ENCODE peak calls at places on chromosomes 11 and 22, in nine cellular contexts. K, D, W, J, O, N, V, B and S are unnamed samples.

GRCh38 chr11:31812392-31813241 is 1.5 kb upstream of the PAX6 start:
- DNase-seq in K (no peak), D (no peak), W (no peak), J (peak), O (no peak), N (no peak), V (no peak), B (no peak), S (no peak)

GRCh38 chr11:77136074-77136473 is 8.0 kb downstream of the MYO7A start:
- DNase-seq in K (peak), D (no peak), W (no peak), J (no peak), O (no peak), N (no peak), V (peak), B (no peak), S (peak)

GRCh38 chr22:20087319-20088262 is 7.5 kb downstream of the DGCR8 start:
- DNase-seq in K (no peak), D (no peak), W (peak), J (no peak), O (no peak), N (no peak), V (no peak), B (no peak), S (no peak)

GRCh38 chr22:48984639-48985038 is 843.0 kb downstream of the BRD1 start:
- DNase-seq in K (no peak), D (no peak), W (peak), J (no peak), O (no peak), N (no peak), V (no peak), B (no peak), S (no peak)

GRCh38 chr11:73260127-73260457 is 12.0 kb upstream of the P2RY6 start:
- DNase-seq in K (no peak), D (no peak), W (peak), J (no peak), O (no peak), N (no peak), V (no peak), B (no peak), S (no peak)

GRCh38 chr11:110059706-110060430 is 33.3 kb upstream of the ZC3H12C start:
- DNase-seq in K (peak), D (no peak), W (no peak), J (no peak), O (peak), N (no peak), V (peak), B (no peak), S (no peak)

GRCh38 chr11:76161261-76161961 is 44.9 kb downstream of the WNT11 start:
- DNase-seq in K (peak), D (no peak), W (no peak), J (no peak), O (peak), N (no peak), V (peak), B (no peak), S (no peak)

GRCh38 chr11:16750417-16750816 is 12.0 kb downstream of the C11orf58 start:
- DNase-seq in K (no peak), D (no peak), W (no peak), J (no peak), O (no peak), N (no peak), V (no peak), B (no peak), S (no peak)

GRCh38 chr11:68146704-68147474 is 25.7 kb upstream of the CHKA start:
- DNase-seq in K (peak), D (no peak), W (no peak), J (no peak), O (peak), N (peak), V (peak), B (peak), S (peak)

GRCh38 chr11:60841797-60842687 is at the start of gene CCDC86:
- DNase-seq in K (peak), D (peak), W (peak), J (peak), O (peak), N (peak), V (peak), B (peak), S (peak)

GRCh38 chr22:45112136-45112879 is 51.4 kb upstream of the NUP50 start:
- DNase-seq in K (peak), D (no peak), W (no peak), J (no peak), O (peak), N (no peak), V (peak), B (no peak), S (peak)

GRCh38 chr11:110928373-110928772 is 216.1 kb upstream of the ARHGAP20 start:
- DNase-seq in K (no peak), D (no peak), W (no peak), J (no peak), O (no peak), N (no peak), V (no peak), B (no peak), S (no peak)

GRCh38 chr22:20551805-20552449 is 44.5 kb downstream of the MED15 start:
- DNase-seq in K (peak), D (peak), W (peak), J (no peak), O (peak), N (no peak), V (peak), B (no peak), S (no peak)

GRCh38 chr22:49587421-49587820 is 240.3 kb downstream of the BRD1 start:
- DNase-seq in K (no peak), D (no peak), W (peak), J (no peak), O (no peak), N (peak), V (no peak), B (no peak), S (no peak)

GRCh38 chr11:37788141-37788877 is 1190.3 kb upstream of the RAG2 start:
- DNase-seq in K (peak), D (no peak), W (no peak), J (no peak), O (peak), N (no peak), V (peak), B (no peak), S (peak)

GRCh38 chr11:113896156-113896879 is 8.3 kb upstream of the HTR3B start:
- DNase-seq in K (peak), D (peak), W (no peak), J (peak), O (peak), N (peak), V (peak), B (peak), S (peak)

GRCh38 chr11:107752508-107752907 is 40.7 kb upstream of the SLN start:
- DNase-seq in K (no peak), D (no peak), W (no peak), J (no peak), O (no peak), N (no peak), V (no peak), B (no peak), S (no peak)

GRCh38 chr22:19818264-19819208 is 36.1 kb downstream of the GNB1L start:
- DNase-seq in K (no peak), D (no peak), W (peak), J (no peak), O (no peak), N (no peak), V (no peak), B (peak), S (no peak)

GRCh38 chr11:77547863-77548551 is 41.7 kb upstream of the AQP11 start:
- DNase-seq in K (peak), D (peak), W (no peak), J (peak), O (peak), N (peak), V (peak), B (peak), S (peak)

GRCh38 chr22:24466831-24467249 is 28.3 kb upstream of the UPB1 start:
- DNase-seq in K (peak), D (peak), W (no peak), J (no peak), O (peak), N (no peak), V (peak), B (peak), S (peak)

GRCh38 chr22:29126670-29127069 is 53.8 kb downstream of the KREMEN1 start:
- DNase-seq in K (no peak), D (no peak), W (no peak), J (no peak), O (no peak), N (no peak), V (no peak), B (no peak), S (no peak)

GRCh38 chr11:66877585-66877984 is 20.7 kb downstream of the LRFN4 start:
- DNase-seq in K (peak), D (no peak), W (no peak), J (no peak), O (peak), N (no peak), V (peak), B (no peak), S (no peak)

GRCh38 chr11:17864478-17864941 is 129.9 kb downstream of the KCNC1 start:
- DNase-seq in K (peak), D (no peak), W (no peak), J (peak), O (no peak), N (peak), V (no peak), B (no peak), S (peak)

GRCh38 chr11:87324817-87325489 is 287.2 kb downstream of the TMEM135 start:
- DNase-seq in K (peak), D (no peak), W (no peak), J (no peak), O (no peak), N (no peak), V (no peak), B (no peak), S (no peak)

GRCh38 chr11:18203723-18204122 is 31.1 kb downstream of the MRGPRX4 start:
- DNase-seq in K (peak), D (no peak), W (no peak), J (peak), O (no peak), N (no peak), V (peak), B (no peak), S (peak)

GRCh38 chr11:93537767-93538261 is 5.4 kb downstream of the SMCO4 start:
- DNase-seq in K (peak), D (no peak), W (peak), J (no peak), O (peak), N (no peak), V (peak), B (no peak), S (peak)

GRCh38 chr22:24685804-24686203 is 82.8 kb downstream of the GGT1 start:
- DNase-seq in K (peak), D (no peak), W (no peak), J (peak), O (no peak), N (no peak), V (peak), B (peak), S (no peak)

GRCh38 chr22:39931271-39931670 is 28.9 kb upstream of the TMA7B start:
- DNase-seq in K (no peak), D (no peak), W (no peak), J (no peak), O (no peak), N (no peak), V (no peak), B (no peak), S (no peak)

GRCh38 chr11:134689886-134690285 is 277.8 kb upstream of the B3GAT1 start:
- DNase-seq in K (no peak), D (no peak), W (no peak), J (no peak), O (no peak), N (no peak), V (no peak), B (no peak), S (no peak)

GRCh38 chr22:43187171-43188099 is 501 bp upstream of the TTLL12 start:
- DNase-seq in K (peak), D (peak), W (peak), J (peak), O (peak), N (peak), V (peak), B (peak), S (peak)

GRCh38 chr11:77644887-77645286 is 7.3 kb upstream of the CLNS1A start:
- DNase-seq in K (no peak), D (no peak), W (no peak), J (no peak), O (no peak), N (no peak), V (no peak), B (no peak), S (no peak)

GRCh38 chr11:61972796-61973602 is 5.6 kb upstream of the FTH1 start:
- DNase-seq in K (no peak), D (peak), W (peak), J (no peak), O (no peak), N (no peak), V (no peak), B (no peak), S (peak)

GRCh38 chr11:123694551-123694950 is 40.1 kb upstream of the SCN3B start:
- DNase-seq in K (no peak), D (no peak), W (no peak), J (no peak), O (peak), N (no peak), V (no peak), B (no peak), S (no peak)

GRCh38 chr22:49951986-49952896 is 8.3 kb upstream of the PIM3 start:
- DNase-seq in K (peak), D (no peak), W (no peak), J (no peak), O (peak), N (no peak), V (peak), B (no peak), S (no peak)

GRCh38 chr22:50730941-50731661 is 6.9 kb upstream of the ACR start:
- DNase-seq in K (no peak), D (peak), W (peak), J (peak), O (peak), N (no peak), V (peak), B (peak), S (no peak)

GRCh38 chr11:39221739-39222138 is 2237.7 kb downstream of the LRRC4C start:
- DNase-seq in K (no peak), D (no peak), W (no peak), J (no peak), O (no peak), N (no peak), V (no peak), B (no peak), S (no peak)

GRCh38 chr11:44314733-44315132 is 4.8 kb upstream of the ALX4 start:
- DNase-seq in K (no peak), D (no peak), W (no peak), J (no peak), O (no peak), N (no peak), V (no peak), B (no peak), S (no peak)

GRCh38 chr11:44316388-44317240 is 6.7 kb upstream of the ALX4 start:
- DNase-seq in K (no peak), D (no peak), W (peak), J (peak), O (no peak), N (no peak), V (no peak), B (no peak), S (no peak)

GRCh38 chr11:44313701-44314489 is 4.0 kb upstream of the ALX4 start:
- DNase-seq in K (no peak), D (no peak), W (peak), J (no peak), O (peak), N (no peak), V (peak), B (no peak), S (peak)

GRCh38 chr11:44318369-44318768 is 8.4 kb upstream of the ALX4 start:
- DNase-seq in K (no peak), D (no peak), W (no peak), J (no peak), O (no peak), N (no peak), V (no peak), B (no peak), S (no peak)

GRCh38 chr11:44315947-44316387 is 6.0 kb upstream of the ALX4 start:
- DNase-seq in K (no peak), D (no peak), W (peak), J (no peak), O (peak), N (no peak), V (peak), B (no peak), S (no peak)
- TF ChIP-seq CTCF in K (no peak), D (no peak), W (no peak), J (no peak), O (peak), N (no peak), V (peak), B (no peak), S (no peak)

GRCh38 chr11:5548440-5548839 is at the start of gene OR52H1:
- DNase-seq in K (no peak), D (no peak), W (no peak), J (no peak), O (no peak), N (no peak), V (no peak), B (no peak), S (no peak)
- TF ChIP-seq CTCF in K (no peak), D (no peak), W (no peak), J (no peak), O (no peak), N (no peak), V (no peak), B (no peak), S (no peak)

GRCh38 chr11:779120-779954 is 2.0 kb upstream of the GATD1 start:
- DNase-seq in K (no peak), D (no peak), W (peak), J (peak), O (no peak), N (peak), V (no peak), B (no peak), S (no peak)
- TF ChIP-seq CTCF in K (no peak), D (no peak), W (no peak), J (no peak), O (no peak), N (no peak), V (no peak), B (no peak), S (no peak)

DNA sequence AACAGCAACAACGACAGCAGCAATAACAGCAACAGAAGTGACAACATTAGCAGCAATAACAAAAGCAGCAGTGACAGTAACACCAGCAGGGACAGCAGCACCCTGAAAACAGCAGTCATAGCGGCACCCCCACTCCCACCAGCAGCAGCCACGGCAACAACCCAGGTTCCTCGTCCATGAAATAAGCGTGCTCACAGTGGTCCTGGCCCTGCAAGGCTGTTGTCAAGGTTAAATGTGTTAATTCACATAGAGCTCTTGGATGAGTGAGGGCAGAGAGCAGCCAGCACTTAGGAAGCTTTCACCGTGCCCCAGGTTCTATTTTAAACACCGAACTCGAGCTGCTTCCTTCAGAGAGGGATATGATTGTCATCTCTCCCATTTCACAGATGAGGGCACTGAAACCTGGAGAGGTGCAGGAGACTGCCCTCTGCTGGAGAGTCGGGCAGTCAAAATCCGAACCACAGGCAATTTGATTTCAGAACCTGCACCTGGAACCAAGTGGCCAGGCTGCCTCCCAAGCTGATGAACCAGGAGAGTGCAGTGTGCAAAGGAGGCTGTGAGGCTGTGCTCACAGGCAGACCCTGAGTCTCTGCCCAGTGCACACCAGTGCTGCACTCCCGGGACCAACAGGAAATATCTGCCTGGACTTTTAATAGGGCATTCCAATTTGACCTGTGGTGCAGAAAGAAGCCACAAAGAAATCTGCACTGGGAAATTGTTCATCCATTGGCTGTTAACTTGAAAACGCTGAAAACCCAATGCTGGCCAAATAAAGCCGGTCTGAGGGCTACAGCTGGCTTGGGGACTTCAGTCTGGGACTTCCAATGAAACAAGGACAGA is 22.9 kb upstream of the FGF3 start:
- DNase-seq in K (peak), D (no peak), W (no peak), J (peak), O (no peak), N (no peak), V (peak), B (no peak), S (peak)
- TF ChIP-seq CTCF in K (peak), D (no peak), W (peak), J (peak), O (peak), N (peak), V (peak), B (no peak), S (peak)

GRCh38 chr11:64850979-64851567 is 6.6 kb upstream of the CDC42BPG start:
- DNase-seq in K (no peak), D (no peak), W (no peak), J (peak), O (no peak), N (peak), V (no peak), B (no peak), S (no peak)

GRCh38 chr11:64848214-64848778 is 3.8 kb upstream of the CDC42BPG start:
- DNase-seq in K (no peak), D (no peak), W (no peak), J (no peak), O (no peak), N (no peak), V (no peak), B (no peak), S (no peak)

GRCh38 chr11:64849600-64850356 is 5.3 kb upstream of the CDC42BPG start:
- DNase-seq in K (no peak), D (no peak), W (no peak), J (no peak), O (peak), N (no peak), V (peak), B (no peak), S (no peak)

GRCh38 chr11:64846998-64847666 is 2.7 kb upstream of the CDC42BPG start:
- DNase-seq in K (peak), D (peak), W (peak), J (peak), O (peak), N (peak), V (peak), B (peak), S (peak)

GRCh38 chr11:64848779-64849599 is 4.5 kb upstream of the CDC42BPG start:
- DNase-seq in K (no peak), D (no peak), W (no peak), J (peak), O (no peak), N (peak), V (no peak), B (no peak), S (no peak)
- TF ChIP-seq CTCF in K (peak), D (no peak), W (no peak), J (peak), O (no peak), N (peak), V (no peak), B (no peak), S (no peak)

DNA sequence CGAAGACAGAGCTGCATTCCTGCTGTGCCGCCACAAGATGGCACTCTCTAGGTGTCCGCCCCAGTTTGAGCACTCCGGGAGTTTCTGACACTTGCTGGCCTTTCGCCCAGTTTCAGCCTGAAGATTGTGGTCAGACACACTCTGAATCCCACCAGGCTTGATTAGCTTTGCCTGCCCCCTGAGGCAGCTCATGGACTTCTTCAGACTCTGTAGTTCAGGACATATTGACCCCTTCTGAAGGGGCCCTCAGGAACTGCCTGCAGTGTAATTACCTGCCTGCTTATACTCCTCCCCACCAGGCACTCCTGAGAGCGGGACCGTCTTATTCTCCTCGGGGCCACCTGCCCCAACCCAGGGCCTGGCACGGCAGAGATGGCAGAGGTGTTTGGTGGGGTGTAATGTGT is 46.2 kb downstream of the EIF3F start:
- DNase-seq in K (peak), D (peak), W (peak), J (peak), O (peak), N (peak), V (peak), B (peak), S (peak)
- TF ChIP-seq CTCF in K (peak), D (peak), W (peak), J (peak), O (peak), N (peak), V (peak), B (peak), S (peak)